ENCODE peak calls at places on chromosomes 13 and 19, in ten cellular contexts. X is EL, W is SW 1271, R is cardiac fibroblast, O is activated B cell treated with CpG ODN at 0.5 μM for 24 hours, D is mammary epithelial cell, P is GM10248, H is neural crest cell, U is anterior cingulate cortex, S is T-helper 9 cell. J is an unnamed sample.

GRCh38 chr19:4456843-4457653 is 546 bp downstream of the UBXN6 start:
- DNase-seq in R (peak; percentile 50), X (peak; percentile 64), O (no peak), U (peak; percentile 54), H (peak; percentile 66), W (no peak), P (peak; percentile 82), S (peak; percentile 58), D (peak; percentile 25), J (no peak)

GRCh38 chr13:98111168-98112098 is 31.5 kb upstream of the FARP1 start:
- DNase-seq in P (no peak), X (no peak), D (no peak), H (no peak), W (no peak), O (no peak), U (no peak), R (no peak), S (no peak), J (no peak)

GRCh38 chr19:41076286-41076685 is 12.0 kb upstream of the CYP2A13 start:
- DNase-seq in U (no peak), P (no peak), R (no peak), O (no peak), S (no peak), W (no peak), H (no peak), D (no peak), X (no peak), J (no peak)

GRCh38 chr13:19860884-19861655 is 2.4 kb downstream of the ZMYM5 start:
- DNase-seq in U (no peak), P (no peak), H (no peak), R (peak; percentile 70), X (peak; percentile 86), O (no peak), D (peak; percentile 89), S (no peak), W (peak; percentile 3), J (peak; percentile 44)

GRCh38 chr13:36217456-36217855 is 3.1 kb upstream of the SOHLH2 start:
- DNase-seq in D (peak; percentile 76), U (no peak), R (no peak), P (no peak), H (no peak), X (no peak), O (no peak), S (no peak), W (no peak), J (no peak)

GRCh38 chr19:3114018-3114726 is 20.0 kb downstream of the GNA11 start:
- DNase-seq in W (no peak), X (no peak), O (no peak), R (no peak), D (no peak), P (no peak), S (no peak), U (no peak), H (no peak), J (no peak)

GRCh38 chr13:89832827-89833226 is 1514.7 kb upstream of the MIR17HG start:
- DNase-seq in X (no peak), R (no peak), H (no peak), S (no peak), O (no peak), D (no peak), P (no peak), U (no peak), W (no peak), J (no peak)

GRCh38 chr19:18251587-18252369 is 22.5 kb downstream of the IQCN start:
- DNase-seq in D (peak; percentile 57), H (peak; percentile 80), X (peak; percentile 67), U (peak; percentile 59), W (peak; percentile 22), S (peak; percentile 80), P (peak; percentile 89), O (peak; percentile 75), R (peak; percentile 79), J (peak; percentile 61)

GRCh38 chr13:76965759-76966421 is 17.6 kb downstream of the ACOD1 start:
- DNase-seq in O (no peak), W (no peak), S (no peak), P (no peak), U (no peak), R (peak; percentile 67), X (peak; percentile 81), D (peak; percentile 45), H (no peak), J (no peak)

GRCh38 chr19:46692918-46693722 is 23.8 kb downstream of the PRKD2 start:
- DNase-seq in S (no peak), P (no peak), U (no peak), D (peak; percentile 36), R (peak; percentile 33), H (no peak), X (no peak), O (no peak), W (no peak), J (no peak)

GRCh38 chr19:9842834-9843625 is 7.9 kb downstream of the PIN1 start:
- DNase-seq in R (no peak), H (no peak), P (no peak), X (no peak), U (no peak), D (no peak), S (no peak), O (no peak), W (no peak), J (no peak)

GRCh38 chr13:89393758-89394157 is 1722.6 kb downstream of the SLITRK5 start:
- DNase-seq in P (no peak), R (no peak), O (no peak), H (no peak), U (no peak), W (no peak), D (no peak), S (no peak), X (no peak), J (no peak)

GRCh38 chr19:39709026-39709872 is 5.0 kb downstream of the LGALS14 start:
- DNase-seq in H (no peak), R (no peak), X (no peak), W (no peak), D (peak; percentile 39), U (no peak), P (no peak), S (no peak), O (no peak), J (no peak)

GRCh38 chr13:26061947-26062346 is 10.1 kb upstream of the SHISA2 start:
- DNase-seq in P (no peak), O (no peak), U (no peak), S (no peak), D (peak; percentile 86), H (no peak), X (peak; percentile 53), W (no peak), R (peak; percentile 75), J (no peak)

GRCh38 chr13:60654405-60654804 is 257.4 kb downstream of the TDRD3 start:
- DNase-seq in O (no peak), S (no peak), H (peak; percentile 8), X (peak; percentile 2), P (no peak), U (peak; percentile 36), W (no peak), R (peak; percentile 41), D (no peak), J (peak; percentile 68)

GRCh38 chr13:93398167-93398566 is 171.6 kb downstream of the GPC6 start:
- DNase-seq in H (no peak), U (no peak), X (no peak), R (peak; percentile 36), D (no peak), P (no peak), S (no peak), O (no peak), W (no peak), J (no peak)

GRCh38 chr13:108200781-108201398 is 14.4 kb downstream of the LIG4 start:
- DNase-seq in U (no peak), O (no peak), S (no peak), W (no peak), X (peak; percentile 21), H (no peak), R (peak; percentile 61), P (no peak), D (peak; percentile 60), J (no peak)

GRCh38 chr19:19105365-19106060 is 32.8 kb downstream of the TMEM161A start:
- DNase-seq in R (peak; percentile 36), O (no peak), W (no peak), U (no peak), H (peak; percentile 74), P (peak; percentile 78), S (no peak), X (peak; percentile 76), D (no peak), J (no peak)

GRCh38 chr19:15299568-15300409 is 32.5 kb downstream of the BRD4 start:
- DNase-seq in D (no peak), P (no peak), R (peak; percentile 77), H (no peak), U (no peak), X (peak; percentile 88), S (no peak), W (no peak), O (no peak), J (no peak)

GRCh38 chr19:10093295-10094186 is 7.4 kb downstream of the SHFL start:
- DNase-seq in R (peak; percentile 26), W (no peak), U (no peak), S (no peak), O (no peak), X (no peak), P (no peak), H (no peak), D (no peak), J (no peak)

J was measured in pons.